ENCODE peak calls at places on chromosomes 11 and 22, in six cellular contexts. C is A549, E is stomach, H is pancreas, S is WERI-Rb-1, P is cardiac muscle cell. V is an unnamed sample.

GRCh38 chr22:20607157-20607907 is 99.9 kb downstream of the MED15 start:
- DNase-seq in C (no peak), E (no peak), H (no peak), S (no peak), P (no peak), V (no peak)

GRCh38 chr11:17810736-17811135 is 76.2 kb downstream of the KCNC1 start:
- DNase-seq in C (no peak), E (no peak), H (no peak), S (no peak), P (peak), V (peak)

GRCh38 chr11:128716661-128717210 is 22.9 kb downstream of the FLI1 start:
- DNase-seq in C (no peak), E (no peak), H (no peak), S (no peak), P (peak), V (no peak)

GRCh38 chr11:85086511-85087284 is 540.4 kb downstream of the DLG2 start:
- DNase-seq in C (no peak), E (no peak), H (no peak), S (no peak), P (no peak), V (no peak)

GRCh38 chr22:39174498-39175120 is 22.1 kb upstream of the CBX7 start:
- DNase-seq in C (no peak), E (peak), H (peak), S (no peak), P (peak), V (peak)

GRCh38 chr22:49208003-49208402 is 619.7 kb downstream of the BRD1 start:
- DNase-seq in C (no peak), E (peak), H (no peak), S (no peak), P (no peak), V (no peak)

GRCh38 chr11:126282361-126282741 is 542 bp upstream of the TIRAP start:
- DNase-seq in C (no peak), E (peak), H (peak), S (peak), P (peak), V (peak)

GRCh38 chr11:123061403-123062157 is at the start of gene HSPA8:
- DNase-seq in C (no peak), E (peak), H (peak), S (peak), P (peak), V (peak)

GRCh38 chr11:130523166-130523565 is 74.7 kb downstream of the ADAMTS15 start:
- DNase-seq in C (no peak), E (no peak), H (no peak), S (no peak), P (no peak), V (no peak)

GRCh38 chr11:130790689-130791088 is 125.6 kb downstream of the SNX19 start:
- DNase-seq in C (no peak), E (no peak), H (no peak), S (no peak), P (no peak), V (no peak)

GRCh38 chr11:105046898-105047579 is 1.9 kb upstream of the CARD16 start:
- DNase-seq in C (peak), E (no peak), H (no peak), S (no peak), P (peak), V (peak)

GRCh38 chr11:2314136-2314524 is 12.3 kb downstream of the TSPAN32 start:
- DNase-seq in C (no peak), E (no peak), H (no peak), S (no peak), P (no peak), V (no peak)

GRCh38 chr11:2310786-2311455 is 9.1 kb downstream of the TSPAN32 start:
- DNase-seq in C (no peak), E (no peak), H (no peak), S (no peak), P (no peak), V (no peak)

GRCh38 chr11:2313051-2313951 is 11.5 kb downstream of the TSPAN32 start:
- DNase-seq in C (no peak), E (no peak), H (no peak), S (no peak), P (no peak), V (no peak)

GRCh38 chr11:2311456-2312201 is 9.8 kb downstream of the TSPAN32 start:
- DNase-seq in C (no peak), E (no peak), H (no peak), S (no peak), P (no peak), V (no peak)

DNA sequence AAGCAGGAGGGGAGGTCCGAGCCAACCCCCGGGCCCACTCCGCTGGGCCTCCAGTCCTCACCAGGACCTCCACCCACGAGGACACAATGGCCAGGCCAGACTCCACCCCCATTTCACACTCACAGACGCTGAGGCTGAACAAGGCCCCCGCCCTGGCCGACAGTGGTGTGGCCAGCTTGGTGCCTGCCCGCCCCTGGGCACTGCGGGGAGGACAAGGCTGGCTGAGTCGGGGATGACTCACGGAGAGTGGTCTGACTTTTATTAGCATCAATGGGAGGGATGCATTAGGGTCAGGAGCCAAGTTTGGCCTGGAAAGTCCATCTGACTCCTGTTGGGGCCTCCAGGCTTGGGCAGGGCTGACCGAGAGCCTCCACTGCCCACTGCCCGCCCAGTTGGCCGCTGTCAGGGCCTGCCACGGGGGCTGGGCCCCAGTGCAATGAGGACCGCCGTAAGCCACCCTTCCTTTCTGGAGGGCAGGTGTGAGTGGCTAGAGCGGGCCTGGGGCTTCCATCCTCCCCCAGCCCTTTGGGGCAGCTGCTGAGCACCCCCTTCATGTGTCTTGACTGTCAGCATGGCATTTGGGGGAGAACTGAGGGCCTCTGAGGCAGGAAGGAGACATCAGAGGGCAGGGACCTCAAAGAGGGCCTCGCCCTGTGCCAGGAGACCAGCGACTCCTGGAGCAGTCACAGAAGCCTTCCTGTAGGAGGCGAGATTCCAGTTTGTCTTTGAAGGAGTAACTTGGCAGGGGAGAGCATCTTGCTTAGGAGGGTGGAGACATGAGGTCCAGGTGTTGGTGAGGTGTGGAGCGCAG is 10.6 kb downstream of the TSPAN32 start:
- DNase-seq in C (no peak), E (no peak), H (no peak), S (no peak), P (peak), V (no peak)
- TF ChIP-seq CTCF in C (no peak), E (no peak), H (no peak), S (peak), P (no peak), V (no peak)

DNA sequence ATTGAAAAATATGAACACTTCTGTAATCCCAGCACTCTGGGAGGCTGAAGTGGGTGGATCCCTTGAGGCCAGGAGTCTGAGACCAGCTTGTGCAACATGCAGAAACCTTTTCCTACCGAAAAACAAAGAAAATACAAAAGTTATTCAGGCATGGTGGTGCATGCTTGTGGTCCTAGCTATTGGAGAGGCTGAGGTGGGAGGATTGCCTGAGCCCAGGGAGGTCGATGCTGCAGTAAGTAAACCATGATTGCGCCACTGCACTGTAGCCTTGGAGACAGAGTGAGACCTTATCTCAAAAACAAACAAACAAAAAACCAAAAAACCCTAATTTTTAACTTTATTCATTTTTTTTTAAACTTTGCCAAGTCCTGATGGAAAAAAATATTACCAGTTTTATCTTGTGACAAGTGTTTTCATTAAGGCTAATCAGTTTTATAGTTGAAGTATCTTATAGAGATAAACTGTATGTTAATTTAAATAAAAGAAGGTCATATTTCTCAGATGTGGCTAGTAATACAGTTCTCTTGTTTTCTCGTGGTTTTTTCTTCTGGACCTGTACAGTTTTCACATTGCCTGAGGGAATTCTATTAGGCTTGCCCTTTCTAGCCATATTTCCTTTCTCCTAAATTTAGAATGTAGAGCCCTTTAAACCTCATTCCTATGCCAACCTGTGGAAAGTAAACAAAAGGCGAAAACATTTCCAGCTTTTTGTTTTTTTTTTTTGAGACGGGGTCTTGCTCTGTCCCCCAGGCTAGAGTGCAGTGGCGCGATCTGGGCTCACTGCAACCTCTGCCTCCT is 9.4 kb downstream of the HIPK3 start:
- DNase-seq in C (no peak), E (no peak), H (no peak), S (no peak), P (peak), V (no peak)
- H3K27ac ChIP-seq in C (peak), E (no peak), H (no peak), S (no peak), P (peak), V (peak)

GRCh38 chr11:13462311-13462927 is 603 bp downstream of the BTBD10 start:
- DNase-seq in C (peak), E (peak), H (no peak), S (peak), P (peak), V (peak)
- TF ChIP-seq CTCF in C (no peak), E (no peak), H (no peak), S (no peak), P (no peak), V (no peak)

GRCh38 chr11:59106363-59107336 is at the start of gene FAM111B:
- DNase-seq in C (peak), E (peak), H (peak), S (no peak), P (peak), V (peak)
- H3K27ac ChIP-seq in C (peak), E (peak), H (no peak), S (no peak), P (no peak), V (peak)

DNA sequence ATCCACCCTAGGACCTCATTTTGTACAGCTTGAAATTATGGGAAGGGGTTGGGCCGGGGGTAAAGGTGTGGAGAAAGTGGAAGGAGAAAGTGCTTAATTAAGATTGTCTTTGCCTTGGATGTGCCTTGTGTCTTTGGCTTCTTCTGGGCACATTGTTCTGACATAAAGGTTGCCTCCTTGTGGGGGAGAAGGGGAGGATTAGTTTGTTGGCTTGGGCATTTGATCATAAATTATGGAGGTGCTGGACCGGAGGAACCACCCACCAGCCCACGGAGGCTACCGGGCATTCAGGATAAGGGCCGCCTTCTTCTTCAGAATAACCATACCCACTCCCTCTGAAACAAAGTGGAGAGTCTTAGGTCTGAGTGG is 1.3 kb downstream of the PAFAH1B2 start:
- DNase-seq in C (peak), E (no peak), H (no peak), S (peak), P (peak), V (peak)
- TF ChIP-seq CTCF in C (no peak), E (no peak), H (no peak), S (no peak), P (peak), V (no peak)

DNA sequence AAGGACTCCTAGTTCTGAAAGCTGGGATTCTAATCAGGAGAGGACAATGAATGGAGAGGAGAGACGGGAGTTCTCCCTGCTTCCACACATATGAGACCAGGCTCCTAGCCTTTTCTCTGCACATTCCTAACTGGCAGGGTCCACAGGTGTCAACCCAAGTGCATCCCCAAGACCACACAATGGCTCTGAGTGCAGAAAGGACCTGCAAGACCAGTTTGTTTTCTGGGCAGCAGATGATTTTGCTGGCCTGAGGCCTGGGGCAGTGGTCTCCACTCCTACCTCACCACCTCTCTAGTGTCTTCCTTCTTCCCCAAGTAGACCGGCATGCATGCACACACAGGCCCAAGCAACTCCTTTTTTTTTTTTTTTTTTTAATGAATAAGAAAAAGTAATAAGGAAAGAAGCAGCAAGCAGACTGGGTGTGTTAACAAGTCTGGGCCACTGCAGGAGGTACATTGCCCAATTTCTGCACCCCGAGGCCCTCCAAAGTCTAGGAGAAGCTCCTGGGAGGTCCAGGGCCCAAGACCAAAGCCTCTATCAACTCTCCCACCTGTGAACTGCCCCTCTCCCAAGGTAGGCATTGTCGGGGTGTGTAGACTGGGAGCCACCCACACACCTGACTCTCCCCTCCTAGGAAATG is 1.2 kb upstream of the TSKU start:
- DNase-seq in C (no peak), E (no peak), H (no peak), S (no peak), P (no peak), V (peak)
- H3K27ac ChIP-seq in C (peak), E (peak), H (peak), S (peak), P (peak), V (peak)

GRCh38 chr11:117492578-117493251 is 165.1 kb downstream of the CEP164 start:
- DNase-seq in C (no peak), E (no peak), H (no peak), S (peak), P (no peak), V (no peak)
- TF ChIP-seq CTCF in C (no peak), E (no peak), H (no peak), S (peak), P (no peak), V (no peak)

V was measured in RWPE1.